ENCODE peak calls at places on chromosomes 13 and 19, in eight cellular contexts. V is CD4-positive, alpha-beta T cell; K is dermis blood vessel endothelial cell; F is activated CD8-positive, alpha-beta T cell treated with anti-CD3 and anti-CD28 coated beads for 36 hours; C is T follicular helper cell; L is substantia nigra; H is heart left ventricle; D is NCI-H2029. S is an unnamed sample.

GRCh38 chr13:99174533-99175100 is 26.0 kb upstream of the UBAC2 start:
- DNase-seq in V (no peak), K (no peak), F (no peak), C (no peak), L (no peak), H (no peak), D (no peak), S (no peak)

GRCh38 chr13:21717817-21718216 is 46.9 kb downstream of the FGF9 start:
- DNase-seq in V (no peak), K (no peak), F (no peak), C (no peak), L (no peak), H (no peak), D (no peak), S (no peak)

GRCh38 chr13:93881418-93881817 is 598.1 kb downstream of the DCT start:
- DNase-seq in V (no peak), K (no peak), F (no peak), C (no peak), L (no peak), H (no peak), D (no peak), S (no peak)

GRCh38 chr19:35295792-35296462 is 4.0 kb downstream of the MAG start:
- DNase-seq in V (peak; percentile 28), K (no peak), F (peak; percentile 71), C (no peak), L (no peak), H (no peak), D (no peak), S (peak; percentile 17)

GRCh38 chr13:23418776-23419683 is 14.5 kb downstream of the SACS start:
- DNase-seq in V (no peak), K (no peak), F (no peak), C (no peak), L (no peak), H (no peak), D (no peak), S (no peak)

GRCh38 chr13:46213242-46213641 is 1.5 kb downstream of the LRRC63 start:
- DNase-seq in V (no peak), K (no peak), F (no peak), C (no peak), L (no peak), H (no peak), D (no peak), S (no peak)

GRCh38 chr13:113932060-113932459 is 41.8 kb downstream of the C13orf46 start:
- DNase-seq in V (no peak), K (no peak), F (no peak), C (no peak), L (no peak), H (peak; percentile 11), D (no peak), S (no peak)

GRCh38 chr13:31675521-31675953 is 63.8 kb upstream of the RXFP2 start:
- DNase-seq in V (no peak), K (no peak), F (no peak), C (no peak), L (no peak), H (no peak), D (no peak), S (no peak)

GRCh38 chr13:108176685-108177274 is 38.6 kb downstream of the LIG4 start:
- DNase-seq in V (peak; percentile 34), K (peak; percentile 59), F (peak; percentile 80), C (peak; percentile 46), L (no peak), H (no peak), D (no peak), S (peak; percentile 59)

GRCh38 chr19:932647-933552 is 7.1 kb downstream of the ARID3A start:
- DNase-seq in V (no peak), K (peak; percentile 66), F (peak; percentile 63), C (no peak), L (no peak), H (peak; percentile 79), D (no peak), S (no peak)

GRCh38 chr13:46142692-46143238 is 37.9 kb upstream of the CPB2 start:
- DNase-seq in V (no peak), K (no peak), F (no peak), C (no peak), L (no peak), H (no peak), D (no peak), S (no peak)

GRCh38 chr13:60111726-60112125 is 52.0 kb downstream of the DIAPH3 start:
- DNase-seq in V (no peak), K (no peak), F (no peak), C (no peak), L (no peak), H (no peak), D (no peak), S (no peak)

GRCh38 chr19:13079542-13079986 is 23.1 kb downstream of the LYL1 start:
- DNase-seq in V (no peak), K (no peak), F (no peak), C (no peak), L (no peak), H (peak; percentile 66), D (peak; percentile 44), S (no peak)

GRCh38 chr13:25136872-25137623 is 35.0 kb downstream of the AMER2 start:
- DNase-seq in V (no peak), K (no peak), F (no peak), C (no peak), L (no peak), H (no peak), D (no peak), S (no peak)

GRCh38 chr13:49828452-49828851 is 36.0 kb upstream of the KPNA3 start:
- DNase-seq in V (no peak), K (no peak), F (no peak), C (no peak), L (no peak), H (no peak), D (no peak), S (no peak)